ENCODE peak calls at places on chromosome 1, in four cellular contexts. One of them, this sample, is unnamed.

GRCh38 chr1:63575340-63575826 is 17.8 kb upstream of the PGM1 start:
- DNase-seq in A549: peak
- DNase-seq in HepG2: no peak
- DNase-seq in IMR-90: peak
- DNase-seq in this sample: no peak

GRCh38 chr1:17280436-17280835 is 27.6 kb upstream of the PADI4 start:
- DNase-seq in A549: no peak
- DNase-seq in HepG2: no peak
- DNase-seq in IMR-90: no peak
- DNase-seq in this sample: no peak

GRCh38 chr1:187203257-187203656 is 374.5 kb downstream of the PLA2G4A start:
- DNase-seq in A549: peak
- DNase-seq in HepG2: no peak
- DNase-seq in IMR-90: peak
- DNase-seq in this sample: no peak

GRCh38 chr1:173392895-173393654 is 84.1 kb upstream of the PRDX6 start:
- DNase-seq in A549: peak
- DNase-seq in HepG2: no peak
- DNase-seq in IMR-90: peak
- DNase-seq in this sample: no peak

GRCh38 chr1:239814306-239814881 is 277.3 kb upstream of the FMN2 start:
- DNase-seq in A549: peak
- DNase-seq in HepG2: peak
- DNase-seq in IMR-90: peak
- DNase-seq in this sample: no peak

GRCh38 chr1:229880271-229881170 is 186.5 kb upstream of the GALNT2 start:
- DNase-seq in A549: no peak
- DNase-seq in HepG2: no peak
- DNase-seq in IMR-90: no peak
- DNase-seq in this sample: no peak

GRCh38 chr1:180615493-180616290 is 16.1 kb upstream of the XPR1 start:
- DNase-seq in A549: no peak
- DNase-seq in HepG2: no peak
- DNase-seq in IMR-90: peak
- DNase-seq in this sample: no peak

GRCh38 chr1:17764578-17764977 is 9.4 kb downstream of the ACTL8 start:
- DNase-seq in A549: no peak
- DNase-seq in HepG2: no peak
- DNase-seq in IMR-90: no peak
- DNase-seq in this sample: no peak

GRCh38 chr1:199687321-199687720 is 340.2 kb upstream of the NR5A2 start:
- DNase-seq in A549: no peak
- DNase-seq in HepG2: no peak
- DNase-seq in IMR-90: peak
- DNase-seq in this sample: no peak

GRCh38 chr1:117782056-117782455 is 147.4 kb downstream of the GDAP2 start:
- DNase-seq in A549: no peak
- DNase-seq in HepG2: no peak
- DNase-seq in IMR-90: no peak
- DNase-seq in this sample: no peak

GRCh38 chr1:244388961-244389360 is 62.7 kb downstream of the ADSS2 start:
- DNase-seq in A549: no peak
- DNase-seq in HepG2: no peak
- DNase-seq in IMR-90: peak
- DNase-seq in this sample: no peak

GRCh38 chr1:204194771-204195170 is 1.5 kb downstream of the KISS1 start:
- DNase-seq in A549: no peak
- DNase-seq in HepG2: no peak
- DNase-seq in IMR-90: no peak
- DNase-seq in this sample: no peak

GRCh38 chr1:31335007-31335406 is 37.9 kb downstream of the FABP3 start:
- DNase-seq in A549: peak
- DNase-seq in HepG2: peak
- DNase-seq in IMR-90: peak
- DNase-seq in this sample: peak

GRCh38 chr1:96234299-96234698 is 487.3 kb upstream of the PTBP2 start:
- DNase-seq in A549: peak
- DNase-seq in HepG2: peak
- DNase-seq in IMR-90: peak
- DNase-seq in this sample: peak

GRCh38 chr1:203440780-203441179 is 34.8 kb upstream of the PRELP start:
- DNase-seq in A549: peak
- DNase-seq in HepG2: no peak
- DNase-seq in IMR-90: peak
- DNase-seq in this sample: peak

GRCh38 chr1:64090436-64090835 is 113.0 kb upstream of the UBE2U start:
- DNase-seq in A549: no peak
- DNase-seq in HepG2: no peak
- DNase-seq in IMR-90: no peak
- DNase-seq in this sample: no peak

GRCh38 chr1:42164551-42165420 is at the start of gene GUCA2A:
- DNase-seq in A549: no peak
- DNase-seq in HepG2: no peak
- DNase-seq in IMR-90: no peak
- DNase-seq in this sample: no peak

GRCh38 chr1:64073705-64074104 is 129.7 kb upstream of the UBE2U start:
- DNase-seq in A549: no peak
- DNase-seq in HepG2: no peak
- DNase-seq in IMR-90: no peak
- DNase-seq in this sample: no peak

GRCh38 chr1:236143104-236143948 is 987 bp downstream of the GPR137B start:
- DNase-seq in A549: no peak
- DNase-seq in HepG2: no peak
- DNase-seq in IMR-90: peak
- DNase-seq in this sample: peak

GRCh38 chr1:177181631-177182291 is 11.0 kb downstream of the BRINP2 start:
- DNase-seq in A549: peak
- DNase-seq in HepG2: peak
- DNase-seq in IMR-90: peak
- DNase-seq in this sample: peak

GRCh38 chr1:171738921-171739320 is 2.9 kb downstream of the VAMP4 start:
- DNase-seq in A549: no peak
- DNase-seq in HepG2: no peak
- DNase-seq in IMR-90: peak
- DNase-seq in this sample: no peak

GRCh38 chr1:227946624-227947424 is 908 bp downstream of the WNT9A start:
- DNase-seq in A549: peak
- DNase-seq in HepG2: peak
- DNase-seq in IMR-90: peak
- DNase-seq in this sample: peak

GRCh38 chr1:31801450-31801849 is 14.4 kb downstream of the SPOCD1 start:
- DNase-seq in A549: no peak
- DNase-seq in HepG2: no peak
- DNase-seq in IMR-90: no peak
- DNase-seq in this sample: no peak

GRCh38 chr1:217272385-217272784 is 358.5 kb downstream of the GPATCH2 start:
- DNase-seq in A549: no peak
- DNase-seq in HepG2: no peak
- DNase-seq in IMR-90: peak
- DNase-seq in this sample: no peak

GRCh38 chr1:90274376-90274775 is 279.5 kb downstream of the ZNF326 start:
- DNase-seq in A549: no peak
- DNase-seq in HepG2: no peak
- DNase-seq in IMR-90: no peak
- DNase-seq in this sample: no peak

GRCh38 chr1:184618851-184619250 is 135.8 kb downstream of the EDEM3 start:
- DNase-seq in A549: no peak
- DNase-seq in HepG2: no peak
- DNase-seq in IMR-90: no peak
- DNase-seq in this sample: no peak

GRCh38 chr1:184622136-184622823 is 132.4 kb downstream of the EDEM3 start:
- DNase-seq in A549: peak
- DNase-seq in HepG2: no peak
- DNase-seq in IMR-90: peak
- DNase-seq in this sample: peak

GRCh38 chr1:184624051-184624450 is 130.6 kb downstream of the EDEM3 start:
- DNase-seq in A549: peak
- DNase-seq in HepG2: no peak
- DNase-seq in IMR-90: no peak
- DNase-seq in this sample: no peak

GRCh38 chr1:184623404-184623803 is 131.3 kb downstream of the EDEM3 start:
- DNase-seq in A549: no peak
- DNase-seq in HepG2: no peak
- DNase-seq in IMR-90: no peak
- DNase-seq in this sample: no peak

DNA sequence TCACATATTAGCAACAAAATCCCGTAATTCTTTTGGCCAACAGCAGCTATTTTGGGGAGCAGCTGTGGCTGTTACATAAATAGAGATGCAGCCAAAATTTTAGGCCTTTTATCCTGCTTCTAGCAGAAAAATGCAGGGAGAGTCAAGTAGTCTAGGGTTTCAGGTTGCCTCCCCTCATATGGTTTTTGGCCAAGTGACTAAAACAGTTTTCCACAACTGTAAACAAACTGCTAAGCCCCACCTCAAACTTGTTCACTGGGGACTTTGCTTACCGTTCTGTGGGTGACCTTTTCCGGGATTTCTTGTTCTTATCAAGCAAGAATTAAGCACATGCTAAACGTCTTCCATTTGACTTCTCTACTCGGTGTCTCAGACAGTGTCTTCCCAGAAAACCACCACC is 133.4 kb downstream of the EDEM3 start:
- DNase-seq in A549: no peak
- DNase-seq in HepG2: no peak
- DNase-seq in IMR-90: peak
- DNase-seq in this sample: no peak
- TF ChIP-seq BHLHE40 in A549: no peak
- TF ChIP-seq BHLHE40 in HepG2: no peak
- TF ChIP-seq BHLHE40 in IMR-90: no peak
- TF ChIP-seq BHLHE40 in this sample: no peak

GRCh38 chr1:37995773-37996379 is 6.1 kb upstream of the SF3A3 start:
- DNase-seq in A549: no peak
- DNase-seq in HepG2: no peak
- DNase-seq in IMR-90: peak
- DNase-seq in this sample: no peak
- TF ChIP-seq BHLHE40 in A549: no peak
- TF ChIP-seq BHLHE40 in HepG2: no peak
- TF ChIP-seq BHLHE40 in IMR-90: peak
- TF ChIP-seq BHLHE40 in this sample: no peak

DNA sequence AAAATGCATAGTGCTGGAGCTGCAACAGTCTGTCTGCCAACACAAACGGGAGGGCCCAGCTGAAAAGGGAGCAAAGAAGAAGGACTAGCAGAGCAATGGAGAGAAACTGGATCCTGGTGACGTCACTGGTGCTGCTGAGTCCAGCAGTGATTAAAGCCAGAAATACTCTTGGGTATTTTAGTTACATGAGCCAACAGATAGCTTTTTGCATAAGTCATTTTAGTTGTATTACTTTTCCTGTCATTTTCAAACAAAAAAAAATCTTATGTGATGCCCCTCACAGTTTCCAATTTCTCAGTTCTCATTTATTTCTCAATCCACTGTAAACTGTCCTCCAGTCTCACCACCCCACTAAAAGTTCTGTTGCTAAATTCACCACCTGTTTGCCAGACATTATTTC is 38.7 kb upstream of the NEK7 start:
- DNase-seq in A549: peak
- DNase-seq in HepG2: no peak
- DNase-seq in IMR-90: peak
- DNase-seq in this sample: peak
- TF ChIP-seq BHLHE40 in A549: no peak
- TF ChIP-seq BHLHE40 in HepG2: no peak
- TF ChIP-seq BHLHE40 in IMR-90: no peak
- TF ChIP-seq BHLHE40 in this sample: no peak

DNA sequence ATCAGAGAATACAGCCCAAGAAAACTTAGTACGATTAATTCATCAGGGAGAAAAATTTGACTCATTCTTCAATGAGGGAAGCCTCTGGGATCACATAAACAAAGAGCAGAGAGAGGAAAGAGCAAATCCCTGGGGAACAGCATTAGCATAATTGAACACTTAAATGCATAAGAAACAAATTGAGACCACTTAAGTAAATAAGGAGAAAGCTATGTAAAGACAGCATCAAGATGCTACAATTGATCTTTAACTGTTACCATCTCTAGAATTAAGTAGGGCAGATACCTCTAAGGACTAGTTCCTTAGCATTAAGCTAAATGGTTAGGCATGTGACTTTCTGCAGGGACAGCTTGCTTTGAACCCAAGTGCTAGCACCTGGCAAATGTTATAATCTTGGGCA is 265.1 kb upstream of the NEGR1 start:
- DNase-seq in A549: no peak
- DNase-seq in HepG2: no peak
- DNase-seq in IMR-90: no peak
- DNase-seq in this sample: no peak
- TF ChIP-seq BHLHE40 in A549: no peak
- TF ChIP-seq BHLHE40 in HepG2: no peak
- TF ChIP-seq BHLHE40 in IMR-90: no peak
- TF ChIP-seq BHLHE40 in this sample: no peak